ENCODE peak calls at places on chromosome 7, in six cellular contexts. One of them, this sample, is unnamed.
A peak's percentile ranks its signal among the peaks of the same experiment; 100 is the strongest.

GRCh38 chr7:73452999-73453635 is 19.5 kb downstream of the FZD9 start:
- DNase-seq in bronchial epithelial cell: no peak
- DNase-seq in mesothelial cell of epicardium: no peak
- DNase-seq in RPMI7951: no peak
- DNase-seq in right cardiac atrium: no peak
- DNase-seq in activated naive CD4-positive, alpha-beta T cell: no peak
- DNase-seq in this sample: peak; percentile 49

GRCh38 chr7:874036-874749 is 2.2 kb upstream of the GET4 start:
- DNase-seq in right cardiac atrium: no peak
- DNase-seq in bronchial epithelial cell: no peak
- DNase-seq in RPMI7951: no peak
- DNase-seq in activated naive CD4-positive, alpha-beta T cell: no peak
- DNase-seq in mesothelial cell of epicardium: no peak
- DNase-seq in this sample: no peak

GRCh38 chr7:17524746-17525145 is 226.3 kb downstream of the AHR start:
- DNase-seq in RPMI7951: no peak
- DNase-seq in right cardiac atrium: no peak
- DNase-seq in activated naive CD4-positive, alpha-beta T cell: no peak
- DNase-seq in mesothelial cell of epicardium: no peak
- DNase-seq in bronchial epithelial cell: peak; percentile 17
- DNase-seq in this sample: no peak

GRCh38 chr7:2873686-2874551 is 29.8 kb upstream of the GNA12 start:
- DNase-seq in mesothelial cell of epicardium: no peak
- DNase-seq in RPMI7951: peak; percentile 97
- DNase-seq in activated naive CD4-positive, alpha-beta T cell: no peak
- DNase-seq in bronchial epithelial cell: peak; percentile 95
- DNase-seq in right cardiac atrium: no peak
- DNase-seq in this sample: no peak

GRCh38 chr7:93043393-93043985 is 74.3 kb downstream of the SAMD9 start:
- DNase-seq in mesothelial cell of epicardium: no peak
- DNase-seq in RPMI7951: peak; percentile 94
- DNase-seq in bronchial epithelial cell: peak; percentile 89
- DNase-seq in activated naive CD4-positive, alpha-beta T cell: no peak
- DNase-seq in right cardiac atrium: peak; percentile 24
- DNase-seq in this sample: no peak

GRCh38 chr7:66140924-66141323 is 26.3 kb downstream of the CRCP start:
- DNase-seq in right cardiac atrium: peak; percentile 76
- DNase-seq in RPMI7951: peak; percentile 63
- DNase-seq in activated naive CD4-positive, alpha-beta T cell: no peak
- DNase-seq in bronchial epithelial cell: peak; percentile 69
- DNase-seq in mesothelial cell of epicardium: peak; percentile 36
- DNase-seq in this sample: no peak

GRCh38 chr7:104160375-104160774 is 47.4 kb downstream of the ORC5 start:
- DNase-seq in RPMI7951: no peak
- DNase-seq in bronchial epithelial cell: peak; percentile 28
- DNase-seq in activated naive CD4-positive, alpha-beta T cell: no peak
- DNase-seq in mesothelial cell of epicardium: no peak
- DNase-seq in right cardiac atrium: no peak
- DNase-seq in this sample: no peak

GRCh38 chr7:130377178-130377577 is 3.1 kb upstream of the CPA1 start:
- DNase-seq in activated naive CD4-positive, alpha-beta T cell: no peak
- DNase-seq in bronchial epithelial cell: no peak
- DNase-seq in mesothelial cell of epicardium: no peak
- DNase-seq in RPMI7951: no peak
- DNase-seq in right cardiac atrium: no peak
- DNase-seq in this sample: no peak

GRCh38 chr7:47326220-47326619 is 255.7 kb downstream of the TNS3 start:
- DNase-seq in RPMI7951: peak; percentile 82
- DNase-seq in bronchial epithelial cell: peak; percentile 92
- DNase-seq in right cardiac atrium: no peak
- DNase-seq in mesothelial cell of epicardium: no peak
- DNase-seq in activated naive CD4-positive, alpha-beta T cell: no peak
- DNase-seq in this sample: peak; percentile 7

GRCh38 chr7:27155816-27156507 is 513 bp downstream of the HOXA7 start:
- DNase-seq in RPMI7951: peak; percentile 58
- DNase-seq in activated naive CD4-positive, alpha-beta T cell: no peak
- DNase-seq in right cardiac atrium: no peak
- DNase-seq in mesothelial cell of epicardium: no peak
- DNase-seq in bronchial epithelial cell: no peak
- DNase-seq in this sample: no peak

GRCh38 chr7:149776305-149776704 is 2.9 kb upstream of the ZNF467 start:
- DNase-seq in RPMI7951: peak; percentile 32
- DNase-seq in activated naive CD4-positive, alpha-beta T cell: no peak
- DNase-seq in bronchial epithelial cell: peak; percentile 40
- DNase-seq in mesothelial cell of epicardium: no peak
- DNase-seq in right cardiac atrium: peak; percentile 91
- DNase-seq in this sample: no peak

GRCh38 chr7:144102041-144102440 is 7.3 kb upstream of the OR2A2 start:
- DNase-seq in RPMI7951: no peak
- DNase-seq in right cardiac atrium: no peak
- DNase-seq in activated naive CD4-positive, alpha-beta T cell: no peak
- DNase-seq in bronchial epithelial cell: no peak
- DNase-seq in mesothelial cell of epicardium: no peak
- DNase-seq in this sample: no peak

GRCh38 chr7:111744501-111745155 is 182.3 kb upstream of the IMMP2L start:
- DNase-seq in right cardiac atrium: no peak
- DNase-seq in mesothelial cell of epicardium: no peak
- DNase-seq in RPMI7951: peak; percentile 13
- DNase-seq in activated naive CD4-positive, alpha-beta T cell: no peak
- DNase-seq in bronchial epithelial cell: peak; percentile 51
- DNase-seq in this sample: no peak

GRCh38 chr7:157419030-157419293 is 82.2 kb downstream of the DNAJB6 start:
- DNase-seq in RPMI7951: no peak
- DNase-seq in mesothelial cell of epicardium: no peak
- DNase-seq in activated naive CD4-positive, alpha-beta T cell: no peak
- DNase-seq in right cardiac atrium: no peak
- DNase-seq in bronchial epithelial cell: no peak
- DNase-seq in this sample: no peak

GRCh38 chr7:124723012-124723411 is 42.6 kb downstream of the GPR37 start:
- DNase-seq in bronchial epithelial cell: peak; percentile 91
- DNase-seq in mesothelial cell of epicardium: no peak
- DNase-seq in right cardiac atrium: no peak
- DNase-seq in activated naive CD4-positive, alpha-beta T cell: no peak
- DNase-seq in RPMI7951: no peak
- DNase-seq in this sample: peak; percentile 16

GRCh38 chr7:153224890-153225289 is 465.3 kb downstream of the ACTR3B start:
- DNase-seq in bronchial epithelial cell: no peak
- DNase-seq in activated naive CD4-positive, alpha-beta T cell: no peak
- DNase-seq in RPMI7951: no peak
- DNase-seq in right cardiac atrium: no peak
- DNase-seq in mesothelial cell of epicardium: no peak
- DNase-seq in this sample: no peak

GRCh38 chr7:25861704-25862253 is 290.2 kb upstream of the NFE2L3 start:
- DNase-seq in RPMI7951: peak; percentile 26
- DNase-seq in activated naive CD4-positive, alpha-beta T cell: no peak
- DNase-seq in mesothelial cell of epicardium: no peak
- DNase-seq in right cardiac atrium: no peak
- DNase-seq in bronchial epithelial cell: no peak
- DNase-seq in this sample: no peak

GRCh38 chr7:17279081-17279480 is 19.4 kb upstream of the AHR start:
- DNase-seq in bronchial epithelial cell: no peak
- DNase-seq in mesothelial cell of epicardium: no peak
- DNase-seq in right cardiac atrium: no peak
- DNase-seq in activated naive CD4-positive, alpha-beta T cell: no peak
- DNase-seq in RPMI7951: no peak
- DNase-seq in this sample: no peak